ENCODE peak calls at places on chromosomes 6 and 20, in five cellular contexts. N is heart left ventricle, F is HL-60, G is body of pancreas, H is psoas muscle. E is an unnamed sample.

GRCh38 chr20:51752343-51752951 is 15.7 kb downstream of the ATP9A start:
- DNase-seq in H (no peak), G (no peak), F (no peak), N (no peak), E (no peak)

GRCh38 chr20:23125159-23125558 is 39.0 kb upstream of the CD93 start:
- DNase-seq in H (no peak), G (no peak), N (no peak), F (peak; percentile 52), E (no peak)

GRCh38 chr6:37696220-37696840 is 1.4 kb downstream of the MDGA1 start:
- DNase-seq in H (peak; percentile 34), F (no peak), N (no peak), G (no peak), E (no peak)

GRCh38 chr6:21752054-21752811 is 158.7 kb downstream of the SOX4 start:
- DNase-seq in H (no peak), G (no peak), N (no peak), F (no peak), E (no peak)

GRCh38 chr20:24544371-24544770 is 74.9 kb downstream of the SYNDIG1 start:
- DNase-seq in N (no peak), F (no peak), H (no peak), G (no peak), E (no peak)

GRCh38 chr6:12538881-12539357 is 177.6 kb upstream of the PHACTR1 start:
- DNase-seq in F (no peak), H (peak; percentile 28), N (no peak), G (peak; percentile 79), E (no peak)

GRCh38 chr20:11103866-11104265 is 430.1 kb upstream of the JAG1 start:
- DNase-seq in F (no peak), N (no peak), H (no peak), G (no peak), E (no peak)

GRCh38 chr6:90472716-90473115 is 114.2 kb downstream of the MAP3K7 start:
- DNase-seq in F (no peak), H (no peak), G (no peak), N (no peak), E (no peak)

GRCh38 chr6:28737750-28738395 is 185.9 kb downstream of the TRIM27 start:
- DNase-seq in H (no peak), G (no peak), N (no peak), F (no peak), E (no peak)

GRCh38 chr6:80366721-80367120 is 260.2 kb downstream of the BCKDHB start:
- DNase-seq in F (no peak), N (peak; percentile 77), G (no peak), H (no peak), E (peak; percentile 5)

GRCh38 chr6:126188271-126188909 is 151.5 kb upstream of the CENPW start:
- DNase-seq in N (no peak), H (no peak), G (no peak), F (no peak), E (no peak)

GRCh38 chr6:89828988-89829590 is 591 bp upstream of the CASP8AP2 start:
- DNase-seq in H (no peak), F (no peak), G (no peak), N (no peak), E (peak; percentile 28)

GRCh38 chr6:129370268-129370916 is 339.6 kb downstream of the ARHGAP18 start:
- DNase-seq in F (no peak), N (no peak), H (no peak), G (peak; percentile 28), E (peak; percentile 21)

GRCh38 chr6:77403424-77403823 is 59.9 kb downstream of the HTR1B start:
- DNase-seq in G (no peak), H (no peak), N (no peak), F (no peak), E (no peak)

GRCh38 chr6:82970853-82971252 is 94.8 kb downstream of the UBE3D start:
- DNase-seq in F (no peak), H (no peak), G (no peak), N (no peak), E (no peak)

GRCh38 chr6:82976179-82976578 is 89.5 kb downstream of the UBE3D start:
- DNase-seq in N (no peak), F (no peak), G (no peak), H (no peak), E (no peak)

GRCh38 chr6:82968708-82969107 is 96.9 kb downstream of the UBE3D start:
- DNase-seq in F (no peak), H (no peak), G (no peak), N (no peak), E (no peak)

GRCh38 chr6:82971877-82972460 is 93.7 kb downstream of the UBE3D start:
- DNase-seq in G (no peak), H (no peak), F (no peak), N (no peak), E (no peak)
- H3K27ac ChIP-seq in G (no peak overlapping the region), H (no peak overlapping the region), F (no peak overlapping the region), N (no peak overlapping the region), E (no peak overlapping the region)

GRCh38 chr6:26045046-26045938 is 41.9 kb upstream of the HFE start:
- DNase-seq in G (peak; percentile 94), F (peak; percentile 89), N (peak; percentile 66), H (no peak), E (peak; percentile 90)
- H3K27ac ChIP-seq in G (peak overlapping the region; percentile 93), F (peak overlapping the region; percentile 83), N (peak overlapping the region; percentile 94), H (peak overlapping the region; percentile 91), E (peak overlapping the region; percentile 76)

DNA sequence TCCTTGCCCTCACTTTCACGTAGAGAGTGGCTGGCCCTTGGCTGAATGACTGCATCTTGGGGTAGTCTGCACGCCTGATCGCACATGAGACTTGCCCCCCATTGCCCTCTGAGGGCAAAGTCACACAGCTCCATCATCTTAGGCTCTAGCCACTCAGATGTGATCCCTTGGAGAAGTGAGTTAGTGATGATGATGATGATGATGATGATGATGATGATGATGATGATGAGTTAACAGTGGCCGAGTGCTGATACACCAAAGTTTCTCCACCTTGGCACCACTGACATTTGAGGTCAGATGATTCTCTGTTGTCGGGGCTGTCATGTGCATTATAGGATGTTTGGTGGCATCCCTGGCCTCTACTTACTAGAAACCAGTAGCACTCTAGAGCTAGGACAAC is 84.0 kb downstream of the PREX1 start:
- DNase-seq in F (no peak), H (no peak), N (no peak), G (no peak), E (no peak)
- H3K27ac ChIP-seq in F (no peak overlapping the region), H (no peak overlapping the region), N (no peak overlapping the region), G (no peak overlapping the region), E (peak overlapping the region; percentile 64)

GRCh38 chr6:41546866-41547798 is 951 bp downstream of the FOXP4 start:
- DNase-seq in F (peak; percentile 36), H (peak; percentile 49), N (peak; percentile 70), G (peak; percentile 61), E (no peak)
- H3K27ac ChIP-seq in F (no peak overlapping the region), H (peak overlapping the region; percentile 79), N (peak overlapping the region; percentile 78), G (peak overlapping the region; percentile 81), E (no peak overlapping the region)

GRCh38 chr6:144351741-144352140 is 66.6 kb downstream of the UTRN start:
- DNase-seq in G (no peak), F (no peak), H (no peak), N (no peak), E (no peak)

GRCh38 chr6:144352310-144352709 is 67.2 kb downstream of the UTRN start:
- DNase-seq in G (no peak), H (no peak), N (no peak), F (peak; percentile 59), E (no peak)

GRCh38 chr6:144349690-144350132 is 64.6 kb downstream of the UTRN start:
- DNase-seq in N (no peak), H (no peak), G (no peak), F (peak; percentile 29), E (no peak)

GRCh38 chr6:144351338-144351737 is 66.2 kb downstream of the UTRN start:
- DNase-seq in H (no peak), F (no peak), G (no peak), N (no peak), E (no peak)

GRCh38 chr6:144350176-144350575 is 65.0 kb downstream of the UTRN start:
- DNase-seq in H (no peak), N (no peak), F (no peak), G (no peak), E (no peak)
- H3K27ac ChIP-seq in H (peak overlapping the region; percentile 31), N (peak overlapping the region; percentile 76), F (peak overlapping the region; percentile 56), G (peak overlapping the region; percentile 40), E (no peak overlapping the region)

DNA sequence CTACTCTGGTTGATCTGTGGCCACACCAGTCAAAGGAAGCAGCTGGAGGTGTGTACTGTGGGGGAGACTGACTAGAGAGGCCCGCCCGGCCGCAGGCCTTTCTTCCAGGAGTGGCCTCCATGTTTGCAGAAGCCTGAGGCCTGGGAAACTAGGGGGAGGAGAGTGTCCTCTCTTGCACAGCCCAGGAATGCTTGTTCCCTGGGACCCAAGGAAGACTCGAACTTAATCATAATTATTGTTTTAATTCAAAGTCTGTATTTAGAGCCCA is 23.1 kb downstream of the BNIP5 start:
- DNase-seq in N (no peak), F (no peak), H (no peak), G (no peak), E (no peak)
- H3K27ac ChIP-seq in N (no peak overlapping the region), F (peak overlapping the region; percentile 82), H (no peak overlapping the region), G (no peak overlapping the region), E (no peak overlapping the region)